ENCODE peak calls at places on chromosomes 16 and 17, in nine cellular contexts. I is A549, P is brain microvascular endothelial cell, N is upper lobe of left lung, G is mesothelial cell of epicardium, K is lower lobe of right lung, R is prostate gland, X is tibial artery, Y is GM13977. O is an unnamed sample.

GRCh38 chr16:78353610-78354009 is 254.2 kb downstream of the WWOX start:
- DNase-seq in I (no peak), P (no peak), N (no peak), G (no peak), K (no peak), R (peak; percentile 6), X (no peak), Y (no peak), O (no peak)

GRCh38 chr17:2331303-2331702 is 5.0 kb downstream of the TSR1 start:
- DNase-seq in I (no peak), P (no peak), N (no peak), G (no peak), K (no peak), R (no peak), X (no peak), Y (no peak), O (no peak)

GRCh38 chr17:10224592-10225195 is 26.3 kb upstream of the GAS7 start:
- DNase-seq in I (no peak), P (no peak), N (no peak), G (no peak), K (no peak), R (no peak), X (no peak), Y (no peak), O (no peak)

GRCh38 chr16:15647615-15648014 is 2.4 kb upstream of the NDE1 start:
- DNase-seq in I (no peak), P (no peak), N (no peak), G (no peak), K (no peak), R (no peak), X (no peak), Y (no peak), O (peak; percentile 32)

GRCh38 chr16:1194665-1195392 is 30.2 kb downstream of the TPSG1 start:
- DNase-seq in I (no peak), P (no peak), N (no peak), G (peak; percentile 69), K (no peak), R (no peak), X (no peak), Y (peak; percentile 75), O (no peak)

GRCh38 chr16:84919267-84919666 is 92.1 kb downstream of the ZDHHC7 start:
- DNase-seq in I (no peak), P (no peak), N (no peak), G (no peak), K (no peak), R (no peak), X (no peak), Y (no peak), O (no peak)

GRCh38 chr17:56913000-56913866 is 616 bp downstream of the TRIM25 start:
- DNase-seq in I (no peak), P (no peak), N (no peak), G (peak; percentile 66), K (no peak), R (peak; percentile 13), X (no peak), Y (no peak), O (no peak)

GRCh38 chr16:27960619-27961295 is 102.8 kb downstream of the GSG1L start:
- DNase-seq in I (no peak), P (no peak), N (no peak), G (no peak), K (no peak), R (peak; percentile 51), X (peak; percentile 13), Y (no peak), O (no peak)

GRCh38 chr17:79976451-79976850 is 59.2 kb downstream of the TBC1D16 start:
- DNase-seq in I (no peak), P (no peak), N (no peak), G (no peak), K (peak; percentile 24), R (no peak), X (peak; percentile 29), Y (no peak), O (no peak)

DNA sequence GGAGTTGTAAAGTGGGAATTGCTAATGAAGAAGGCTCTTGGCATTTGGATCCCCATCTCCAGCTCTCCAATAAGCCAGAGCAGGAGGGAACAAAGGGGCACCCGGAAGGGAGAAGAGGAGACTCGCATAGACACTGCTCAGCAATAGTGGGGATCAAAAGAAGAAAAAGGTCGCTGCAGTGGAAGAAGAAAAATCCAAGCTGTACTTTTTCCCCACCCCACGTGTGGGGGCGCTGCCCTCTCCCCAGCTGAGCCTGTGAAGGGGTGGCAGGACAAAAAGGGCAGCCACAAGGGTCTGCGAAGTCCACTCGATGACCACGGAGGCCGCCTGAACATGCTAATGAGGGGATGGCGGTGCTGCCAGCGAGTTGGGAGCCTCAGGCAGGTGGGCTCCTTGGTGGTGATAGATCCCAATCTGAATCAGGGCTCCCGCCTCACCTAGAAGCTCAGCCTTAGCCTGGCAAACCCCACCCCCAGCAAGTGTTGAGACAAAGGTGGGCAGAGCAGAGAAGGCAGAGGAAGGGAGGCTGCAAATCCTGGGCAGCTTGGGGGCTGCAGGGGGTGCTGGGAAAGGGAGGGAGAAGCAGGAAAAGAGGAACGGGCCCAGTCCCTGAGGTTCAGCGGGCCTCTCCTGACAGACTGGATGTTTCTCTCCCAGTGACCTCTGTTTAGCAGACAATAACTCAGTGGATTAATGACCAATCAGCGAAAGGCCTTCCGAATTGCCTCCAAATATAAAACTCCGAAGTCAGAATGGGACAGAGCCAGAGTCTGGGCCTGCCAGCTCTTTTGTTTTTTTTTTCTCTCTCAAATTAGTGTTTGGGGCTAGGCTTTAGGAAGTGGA is 14.9 kb upstream of the HOXB2 start:
- DNase-seq in I (no peak), P (no peak), N (no peak), G (no peak), K (no peak), R (no peak), X (no peak), Y (no peak), O (no peak)
- TF ChIP-seq CTCF in I (no peak), P (no peak), N (no peak), G (no peak), K (no peak), R (no peak), X (no peak), Y (no peak), O (no peak)

GRCh38 chr16:4698321-4699029 is 5.1 kb downstream of the NUDT16L1 start:
- DNase-seq in I (no peak), P (no peak), N (no peak), G (no peak), K (no peak), R (no peak), X (peak; percentile 65), Y (no peak), O (no peak)
- TF ChIP-seq CTCF in I (no peak), P (no peak), N (no peak), G (no peak), K (no peak), R (no peak), X (no peak), Y (no peak), O (no peak)

GRCh38 chr16:13919330-13919682 is 648 bp upstream of the ERCC4 start:
- DNase-seq in I (peak; percentile 40), P (no peak), N (no peak), G (no peak), K (no peak), R (peak; percentile 25), X (no peak), Y (peak; percentile 44), O (no peak)
- TF ChIP-seq CTCF in I (no peak), P (peak; percentile 43), N (no peak), G (no peak), K (no peak), R (peak; percentile 44), X (no peak), Y (peak; percentile 63), O (no peak)

GRCh38 chr16:3439637-3440036 is 3.7 kb downstream of the ZNF597 start:
- DNase-seq in I (no peak), P (no peak), N (no peak), G (no peak), K (no peak), R (no peak), X (no peak), Y (no peak), O (no peak)
- TF ChIP-seq CTCF in I (no peak), P (no peak), N (no peak), G (no peak), K (no peak), R (no peak), X (no peak), Y (no peak), O (no peak)

GRCh38 chr17:31645351-31645750 is 213.7 kb downstream of the COPRS start:
- DNase-seq in I (no peak), P (no peak), N (no peak), G (no peak), K (no peak), R (no peak), X (no peak), Y (no peak), O (no peak)
- TF ChIP-seq CTCF in I (no peak), P (no peak), N (no peak), G (no peak), K (no peak), R (no peak), X (no peak), Y (no peak), O (peak; percentile 17)

O was measured in foreskin keratinocyte.